ENCODE peak calls at places on chromosomes 16 and 17, in eight cellular contexts. One of them, this sample, is unnamed.

GRCh38 chr16:24045641-24046040 is 209.9 kb downstream of the PRKCB start:
- DNase-seq in breast epithelium: no peak
- DNase-seq in HL-60: no peak
- DNase-seq in GM23338: peak
- DNase-seq in sigmoid colon: no peak
- DNase-seq in endothelial cell of umbilical vein: no peak
- DNase-seq in prostate gland: no peak
- DNase-seq in GM12878: no peak
- DNase-seq in this sample: no peak

GRCh38 chr16:85898521-85899442 is at the start of gene IRF8:
- DNase-seq in breast epithelium: no peak
- DNase-seq in HL-60: no peak
- DNase-seq in GM23338: peak
- DNase-seq in sigmoid colon: peak
- DNase-seq in endothelial cell of umbilical vein: peak
- DNase-seq in prostate gland: peak
- DNase-seq in GM12878: peak
- DNase-seq in this sample: peak

GRCh38 chr16:5461574-5461973 is 364.0 kb upstream of the EEF2KMT start:
- DNase-seq in breast epithelium: no peak
- DNase-seq in HL-60: no peak
- DNase-seq in GM23338: no peak
- DNase-seq in sigmoid colon: no peak
- DNase-seq in endothelial cell of umbilical vein: no peak
- DNase-seq in prostate gland: no peak
- DNase-seq in GM12878: no peak
- DNase-seq in this sample: no peak

GRCh38 chr17:43860927-43861622 is 14.1 kb downstream of the CD300LG start:
- DNase-seq in breast epithelium: peak
- DNase-seq in HL-60: no peak
- DNase-seq in GM23338: no peak
- DNase-seq in sigmoid colon: peak
- DNase-seq in endothelial cell of umbilical vein: no peak
- DNase-seq in prostate gland: no peak
- DNase-seq in GM12878: no peak
- DNase-seq in this sample: no peak

GRCh38 chr16:88439016-88439415 is 14.1 kb upstream of the ZFPM1 start:
- DNase-seq in breast epithelium: no peak
- DNase-seq in HL-60: no peak
- DNase-seq in GM23338: no peak
- DNase-seq in sigmoid colon: no peak
- DNase-seq in endothelial cell of umbilical vein: no peak
- DNase-seq in prostate gland: no peak
- DNase-seq in GM12878: no peak
- DNase-seq in this sample: no peak

GRCh38 chr16:51636913-51637743 is 486.1 kb upstream of the SALL1 start:
- DNase-seq in breast epithelium: no peak
- DNase-seq in HL-60: no peak
- DNase-seq in GM23338: peak
- DNase-seq in sigmoid colon: no peak
- DNase-seq in endothelial cell of umbilical vein: no peak
- DNase-seq in prostate gland: no peak
- DNase-seq in GM12878: no peak
- DNase-seq in this sample: no peak

GRCh38 chr17:752620-753219 is 656 bp upstream of the GEMIN4 start:
- DNase-seq in breast epithelium: peak
- DNase-seq in HL-60: no peak
- DNase-seq in GM23338: peak
- DNase-seq in sigmoid colon: peak
- DNase-seq in endothelial cell of umbilical vein: peak
- DNase-seq in prostate gland: peak
- DNase-seq in GM12878: no peak
- DNase-seq in this sample: peak

GRCh38 chr17:77185137-77185536 is 44.4 kb downstream of the SEC14L1 start:
- DNase-seq in breast epithelium: no peak
- DNase-seq in HL-60: no peak
- DNase-seq in GM23338: no peak
- DNase-seq in sigmoid colon: no peak
- DNase-seq in endothelial cell of umbilical vein: no peak
- DNase-seq in prostate gland: no peak
- DNase-seq in GM12878: no peak
- DNase-seq in this sample: no peak

GRCh38 chr17:6940186-6940649 is 55.6 kb upstream of the ALOX12 start:
- DNase-seq in breast epithelium: no peak
- DNase-seq in HL-60: no peak
- DNase-seq in GM23338: no peak
- DNase-seq in sigmoid colon: peak
- DNase-seq in endothelial cell of umbilical vein: no peak
- DNase-seq in prostate gland: no peak
- DNase-seq in GM12878: no peak
- DNase-seq in this sample: peak

GRCh38 chr16:1542533-1542932 is 9.1 kb downstream of the TMEM204 start:
- DNase-seq in breast epithelium: no peak
- DNase-seq in HL-60: no peak
- DNase-seq in GM23338: no peak
- DNase-seq in sigmoid colon: no peak
- DNase-seq in endothelial cell of umbilical vein: no peak
- DNase-seq in prostate gland: no peak
- DNase-seq in GM12878: no peak
- DNase-seq in this sample: no peak

GRCh38 chr17:4679652-4680051 is 24.3 kb downstream of the PELP1 start:
- DNase-seq in breast epithelium: no peak
- DNase-seq in HL-60: no peak
- DNase-seq in GM23338: no peak
- DNase-seq in sigmoid colon: no peak
- DNase-seq in endothelial cell of umbilical vein: peak
- DNase-seq in prostate gland: no peak
- DNase-seq in GM12878: no peak
- DNase-seq in this sample: no peak

GRCh38 chr16:88686062-88686438 is 257 bp downstream of the SNAI3 start:
- DNase-seq in breast epithelium: no peak
- DNase-seq in HL-60: no peak
- DNase-seq in GM23338: peak
- DNase-seq in sigmoid colon: no peak
- DNase-seq in endothelial cell of umbilical vein: no peak
- DNase-seq in prostate gland: no peak
- DNase-seq in GM12878: no peak
- DNase-seq in this sample: peak

GRCh38 chr17:8365143-8365542 is 11.4 kb downstream of the KRABD2 start:
- DNase-seq in breast epithelium: no peak
- DNase-seq in HL-60: no peak
- DNase-seq in GM23338: no peak
- DNase-seq in sigmoid colon: no peak
- DNase-seq in endothelial cell of umbilical vein: peak
- DNase-seq in prostate gland: no peak
- DNase-seq in GM12878: no peak
- DNase-seq in this sample: no peak

GRCh38 chr16:77540656-77541055 is 105.8 kb upstream of the ADAMTS18 start:
- DNase-seq in breast epithelium: no peak
- DNase-seq in HL-60: no peak
- DNase-seq in GM23338: no peak
- DNase-seq in sigmoid colon: no peak
- DNase-seq in endothelial cell of umbilical vein: peak
- DNase-seq in prostate gland: no peak
- DNase-seq in GM12878: no peak
- DNase-seq in this sample: no peak

GRCh38 chr16:2425825-2426430 is 3.3 kb upstream of the CCNF start:
- DNase-seq in breast epithelium: no peak
- DNase-seq in HL-60: no peak
- DNase-seq in GM23338: no peak
- DNase-seq in sigmoid colon: peak
- DNase-seq in endothelial cell of umbilical vein: no peak
- DNase-seq in prostate gland: no peak
- DNase-seq in GM12878: no peak
- DNase-seq in this sample: no peak

GRCh38 chr17:78672880-78673371 is 95.7 kb upstream of the DNAH17 start:
- DNase-seq in breast epithelium: no peak
- DNase-seq in HL-60: no peak
- DNase-seq in GM23338: no peak
- DNase-seq in sigmoid colon: no peak
- DNase-seq in endothelial cell of umbilical vein: no peak
- DNase-seq in prostate gland: no peak
- DNase-seq in GM12878: no peak
- DNase-seq in this sample: no peak

GRCh38 chr17:50172130-50172529 is 6.3 kb downstream of the SGCA start:
- DNase-seq in breast epithelium: no peak
- DNase-seq in HL-60: no peak
- DNase-seq in GM23338: no peak
- DNase-seq in sigmoid colon: no peak
- DNase-seq in endothelial cell of umbilical vein: no peak
- DNase-seq in prostate gland: no peak
- DNase-seq in GM12878: no peak
- DNase-seq in this sample: no peak

GRCh38 chr17:70691150-70691549 is 521.8 kb downstream of the KCNJ2 start:
- DNase-seq in breast epithelium: no peak
- DNase-seq in HL-60: no peak
- DNase-seq in GM23338: no peak
- DNase-seq in sigmoid colon: no peak
- DNase-seq in endothelial cell of umbilical vein: no peak
- DNase-seq in prostate gland: no peak
- DNase-seq in GM12878: no peak
- DNase-seq in this sample: no peak

GRCh38 chr16:67230809-67231660 is 4.1 kb downstream of the TMEM208 start:
- DNase-seq in breast epithelium: no peak
- DNase-seq in HL-60: no peak
- DNase-seq in GM23338: no peak
- DNase-seq in sigmoid colon: no peak
- DNase-seq in endothelial cell of umbilical vein: no peak
- DNase-seq in prostate gland: no peak
- DNase-seq in GM12878: no peak
- DNase-seq in this sample: no peak

GRCh38 chr17:38605852-38606645 is at the start of gene SRCIN1:
- DNase-seq in breast epithelium: peak
- DNase-seq in HL-60: peak
- DNase-seq in GM23338: peak
- DNase-seq in sigmoid colon: peak
- DNase-seq in endothelial cell of umbilical vein: no peak
- DNase-seq in prostate gland: peak
- DNase-seq in GM12878: no peak
- DNase-seq in this sample: peak

GRCh38 chr17:17757391-17757791 is 76.1 kb downstream of the RAI1 start:
- DNase-seq in breast epithelium: no peak
- DNase-seq in HL-60: no peak
- DNase-seq in GM23338: no peak
- DNase-seq in sigmoid colon: no peak
- DNase-seq in endothelial cell of umbilical vein: no peak
- DNase-seq in prostate gland: no peak
- DNase-seq in GM12878: no peak
- DNase-seq in this sample: no peak
- H3K27ac ChIP-seq in breast epithelium: no peak
- H3K27ac ChIP-seq in HL-60: peak
- H3K27ac ChIP-seq in GM23338: no peak
- H3K27ac ChIP-seq in sigmoid colon: peak
- H3K27ac ChIP-seq in endothelial cell of umbilical vein: no peak
- H3K27ac ChIP-seq in prostate gland: no peak
- H3K27ac ChIP-seq in GM12878: peak
- H3K27ac ChIP-seq in this sample: no peak

GRCh38 chr17:59371426-59372099 is 40.1 kb downstream of the YPEL2 start:
- DNase-seq in breast epithelium: no peak
- DNase-seq in HL-60: no peak
- DNase-seq in GM23338: no peak
- DNase-seq in sigmoid colon: peak
- DNase-seq in endothelial cell of umbilical vein: peak
- DNase-seq in prostate gland: no peak
- DNase-seq in GM12878: no peak
- DNase-seq in this sample: peak

GRCh38 chr17:59375858-59376257 is 44.4 kb downstream of the YPEL2 start:
- DNase-seq in breast epithelium: no peak
- DNase-seq in HL-60: no peak
- DNase-seq in GM23338: no peak
- DNase-seq in sigmoid colon: no peak
- DNase-seq in endothelial cell of umbilical vein: no peak
- DNase-seq in prostate gland: no peak
- DNase-seq in GM12878: peak
- DNase-seq in this sample: no peak

GRCh38 chr17:59370580-59371299 is 39.3 kb downstream of the YPEL2 start:
- DNase-seq in breast epithelium: no peak
- DNase-seq in HL-60: no peak
- DNase-seq in GM23338: peak
- DNase-seq in sigmoid colon: peak
- DNase-seq in endothelial cell of umbilical vein: peak
- DNase-seq in prostate gland: no peak
- DNase-seq in GM12878: no peak
- DNase-seq in this sample: no peak

GRCh38 chr17:59372138-59372751 is 40.8 kb downstream of the YPEL2 start:
- DNase-seq in breast epithelium: peak
- DNase-seq in HL-60: peak
- DNase-seq in GM23338: no peak
- DNase-seq in sigmoid colon: peak
- DNase-seq in endothelial cell of umbilical vein: peak
- DNase-seq in prostate gland: peak
- DNase-seq in GM12878: peak
- DNase-seq in this sample: peak

DNA sequence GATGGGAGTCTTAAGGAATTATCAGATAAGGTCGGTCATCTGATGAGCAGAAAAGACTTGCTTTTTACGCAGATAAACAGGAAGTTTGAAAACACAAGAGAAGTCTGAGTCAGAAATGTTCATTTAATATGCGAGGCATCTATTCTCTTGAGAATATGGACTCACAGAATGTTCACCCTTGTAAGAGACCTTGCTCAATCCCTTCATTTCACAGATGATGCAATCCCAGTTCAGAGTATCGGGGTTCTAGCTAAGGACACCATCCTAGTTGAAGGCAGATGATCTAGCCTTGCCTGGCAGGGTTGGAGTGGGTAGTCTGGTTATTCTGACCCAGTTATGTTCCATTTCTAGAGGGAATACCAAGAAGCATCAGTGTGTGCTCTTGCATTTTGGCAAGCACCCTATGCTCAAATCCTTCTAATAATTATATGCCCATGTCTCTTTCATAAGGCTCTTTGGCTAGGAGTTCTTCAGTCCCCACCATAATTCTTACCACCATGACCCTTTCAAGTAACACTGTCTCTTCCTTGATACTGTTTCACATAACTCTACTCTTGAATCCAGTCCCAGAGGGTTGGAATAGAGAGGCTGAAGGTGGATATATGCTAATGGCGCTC is 42.5 kb downstream of the YPEL2 start:
- DNase-seq in breast epithelium: no peak
- DNase-seq in HL-60: peak
- DNase-seq in GM23338: no peak
- DNase-seq in sigmoid colon: peak
- DNase-seq in endothelial cell of umbilical vein: no peak
- DNase-seq in prostate gland: no peak
- DNase-seq in GM12878: no peak
- DNase-seq in this sample: no peak
- TF ChIP-seq POLR2AphosphoS5 in breast epithelium: peak
- TF ChIP-seq POLR2AphosphoS5 in HL-60: no peak
- TF ChIP-seq POLR2AphosphoS5 in GM23338: no peak
- TF ChIP-seq POLR2AphosphoS5 in sigmoid colon: peak
- TF ChIP-seq POLR2AphosphoS5 in endothelial cell of umbilical vein: no peak
- TF ChIP-seq POLR2AphosphoS5 in prostate gland: no peak
- TF ChIP-seq POLR2AphosphoS5 in GM12878: no peak
- TF ChIP-seq POLR2AphosphoS5 in this sample: no peak

GRCh38 chr17:27551701-27552466 is 79.1 kb upstream of the LGALS9 start:
- DNase-seq in breast epithelium: no peak
- DNase-seq in HL-60: no peak
- DNase-seq in GM23338: no peak
- DNase-seq in sigmoid colon: no peak
- DNase-seq in endothelial cell of umbilical vein: no peak
- DNase-seq in prostate gland: no peak
- DNase-seq in GM12878: no peak
- DNase-seq in this sample: peak
- H3K27ac ChIP-seq in breast epithelium: peak
- H3K27ac ChIP-seq in HL-60: no peak
- H3K27ac ChIP-seq in GM23338: no peak
- H3K27ac ChIP-seq in sigmoid colon: no peak
- H3K27ac ChIP-seq in endothelial cell of umbilical vein: peak
- H3K27ac ChIP-seq in prostate gland: no peak
- H3K27ac ChIP-seq in GM12878: no peak
- H3K27ac ChIP-seq in this sample: peak

GRCh38 chr17:62064791-62065563 is at the start of gene MED13:
- DNase-seq in breast epithelium: peak
- DNase-seq in HL-60: no peak
- DNase-seq in GM23338: peak
- DNase-seq in sigmoid colon: peak
- DNase-seq in endothelial cell of umbilical vein: peak
- DNase-seq in prostate gland: peak
- DNase-seq in GM12878: no peak
- DNase-seq in this sample: peak
- TF ChIP-seq POLR2AphosphoS5 in breast epithelium: no peak
- TF ChIP-seq POLR2AphosphoS5 in HL-60: no peak
- TF ChIP-seq POLR2AphosphoS5 in GM23338: no peak
- TF ChIP-seq POLR2AphosphoS5 in sigmoid colon: no peak
- TF ChIP-seq POLR2AphosphoS5 in endothelial cell of umbilical vein: peak
- TF ChIP-seq POLR2AphosphoS5 in prostate gland: no peak
- TF ChIP-seq POLR2AphosphoS5 in GM12878: peak
- TF ChIP-seq POLR2AphosphoS5 in this sample: no peak

This sample was measured in transverse colon.